ENCODE peak calls at places on chromosomes 5 and 9, in eight cellular contexts. One of them, this sample, is unnamed.

GRCh38 chr9:108047264-108047663 is 557.7 kb upstream of the KLF4 start:
- DNase-seq in HCT116: no peak
- DNase-seq in heart left ventricle: no peak
- DNase-seq in IMR-90: peak
- DNase-seq in HepG2: no peak
- DNase-seq in ovary: no peak
- DNase-seq in gastrocnemius medialis: no peak
- DNase-seq in Peyer's patch: no peak
- DNase-seq in this sample: no peak

GRCh38 chr5:39178171-39178570 is 41.2 kb downstream of the FYB1 start:
- DNase-seq in HCT116: no peak
- DNase-seq in heart left ventricle: no peak
- DNase-seq in IMR-90: peak
- DNase-seq in HepG2: no peak
- DNase-seq in ovary: no peak
- DNase-seq in gastrocnemius medialis: no peak
- DNase-seq in Peyer's patch: no peak
- DNase-seq in this sample: no peak

GRCh38 chr5:83924171-83924570 is 203.5 kb upstream of the HAPLN1 start:
- DNase-seq in HCT116: no peak
- DNase-seq in heart left ventricle: no peak
- DNase-seq in IMR-90: peak
- DNase-seq in HepG2: no peak
- DNase-seq in ovary: no peak
- DNase-seq in gastrocnemius medialis: no peak
- DNase-seq in Peyer's patch: no peak
- DNase-seq in this sample: no peak

GRCh38 chr5:9466677-9467076 is 79.2 kb downstream of the SEMA5A start:
- DNase-seq in HCT116: no peak
- DNase-seq in heart left ventricle: no peak
- DNase-seq in IMR-90: no peak
- DNase-seq in HepG2: no peak
- DNase-seq in ovary: no peak
- DNase-seq in gastrocnemius medialis: no peak
- DNase-seq in Peyer's patch: no peak
- DNase-seq in this sample: no peak

GRCh38 chr9:34664281-34665108 is 2.0 kb upstream of the CCL27 start:
- DNase-seq in HCT116: peak
- DNase-seq in heart left ventricle: peak
- DNase-seq in IMR-90: peak
- DNase-seq in HepG2: peak
- DNase-seq in ovary: peak
- DNase-seq in gastrocnemius medialis: peak
- DNase-seq in Peyer's patch: peak
- DNase-seq in this sample: peak

GRCh38 chr5:82386576-82386975 is 108.4 kb upstream of the RPS23 start:
- DNase-seq in HCT116: no peak
- DNase-seq in heart left ventricle: no peak
- DNase-seq in IMR-90: no peak
- DNase-seq in HepG2: no peak
- DNase-seq in ovary: no peak
- DNase-seq in gastrocnemius medialis: no peak
- DNase-seq in Peyer's patch: no peak
- DNase-seq in this sample: no peak

GRCh38 chr5:170211575-170212334 is 21.0 kb upstream of the C5orf58 start:
- DNase-seq in HCT116: no peak
- DNase-seq in heart left ventricle: no peak
- DNase-seq in IMR-90: no peak
- DNase-seq in HepG2: no peak
- DNase-seq in ovary: no peak
- DNase-seq in gastrocnemius medialis: no peak
- DNase-seq in Peyer's patch: no peak
- DNase-seq in this sample: no peak

GRCh38 chr9:93291536-93292287 is 107.8 kb downstream of the WNK2 start:
- DNase-seq in HCT116: no peak
- DNase-seq in heart left ventricle: no peak
- DNase-seq in IMR-90: no peak
- DNase-seq in HepG2: no peak
- DNase-seq in ovary: no peak
- DNase-seq in gastrocnemius medialis: no peak
- DNase-seq in Peyer's patch: no peak
- DNase-seq in this sample: no peak

GRCh38 chr5:27318701-27319100 is 280.3 kb upstream of the CDH9 start:
- DNase-seq in HCT116: no peak
- DNase-seq in heart left ventricle: no peak
- DNase-seq in IMR-90: peak
- DNase-seq in HepG2: no peak
- DNase-seq in ovary: no peak
- DNase-seq in gastrocnemius medialis: no peak
- DNase-seq in Peyer's patch: no peak
- DNase-seq in this sample: no peak

GRCh38 chr5:117102591-117102990 is 528.0 kb upstream of the SEMA6A start:
- DNase-seq in HCT116: no peak
- DNase-seq in heart left ventricle: no peak
- DNase-seq in IMR-90: no peak
- DNase-seq in HepG2: no peak
- DNase-seq in ovary: no peak
- DNase-seq in gastrocnemius medialis: no peak
- DNase-seq in Peyer's patch: no peak
- DNase-seq in this sample: no peak

GRCh38 chr5:42811591-42812392 is at the start of gene SELENOP:
- DNase-seq in HCT116: peak
- DNase-seq in heart left ventricle: no peak
- DNase-seq in IMR-90: no peak
- DNase-seq in HepG2: peak
- DNase-seq in ovary: peak
- DNase-seq in gastrocnemius medialis: peak
- DNase-seq in Peyer's patch: peak
- DNase-seq in this sample: peak

GRCh38 chr9:110105107-110105506 is 102.9 kb downstream of the C9orf152 start:
- DNase-seq in HCT116: no peak
- DNase-seq in heart left ventricle: no peak
- DNase-seq in IMR-90: peak
- DNase-seq in HepG2: no peak
- DNase-seq in ovary: no peak
- DNase-seq in gastrocnemius medialis: no peak
- DNase-seq in Peyer's patch: no peak
- DNase-seq in this sample: no peak

GRCh38 chr5:168590666-168591065 is 11.5 kb upstream of the PANK3 start:
- DNase-seq in HCT116: no peak
- DNase-seq in heart left ventricle: no peak
- DNase-seq in IMR-90: no peak
- DNase-seq in HepG2: no peak
- DNase-seq in ovary: no peak
- DNase-seq in gastrocnemius medialis: no peak
- DNase-seq in Peyer's patch: peak
- DNase-seq in this sample: no peak

GRCh38 chr5:143539742-143540141 is 136.3 kb upstream of the NR3C1 start:
- DNase-seq in HCT116: no peak
- DNase-seq in heart left ventricle: no peak
- DNase-seq in IMR-90: no peak
- DNase-seq in HepG2: no peak
- DNase-seq in ovary: no peak
- DNase-seq in gastrocnemius medialis: no peak
- DNase-seq in Peyer's patch: no peak
- DNase-seq in this sample: no peak

GRCh38 chr9:34993502-34994428 is 4.2 kb downstream of the DNAJB5 start:
- DNase-seq in HCT116: no peak
- DNase-seq in heart left ventricle: peak
- DNase-seq in IMR-90: peak
- DNase-seq in HepG2: no peak
- DNase-seq in ovary: peak
- DNase-seq in gastrocnemius medialis: peak
- DNase-seq in Peyer's patch: peak
- DNase-seq in this sample: peak

GRCh38 chr5:110815916-110816605 is 77.3 kb downstream of the SLC25A46 start:
- DNase-seq in HCT116: no peak
- DNase-seq in heart left ventricle: no peak
- DNase-seq in IMR-90: peak
- DNase-seq in HepG2: no peak
- DNase-seq in ovary: no peak
- DNase-seq in gastrocnemius medialis: no peak
- DNase-seq in Peyer's patch: no peak
- DNase-seq in this sample: no peak

GRCh38 chr9:34492051-34492450 is 30.7 kb downstream of the ENHO start:
- DNase-seq in HCT116: no peak
- DNase-seq in heart left ventricle: no peak
- DNase-seq in IMR-90: no peak
- DNase-seq in HepG2: no peak
- DNase-seq in ovary: no peak
- DNase-seq in gastrocnemius medialis: no peak
- DNase-seq in Peyer's patch: peak
- DNase-seq in this sample: no peak

GRCh38 chr9:104905153-104905901 is 22.6 kb downstream of the ABCA1 start:
- DNase-seq in HCT116: no peak
- DNase-seq in heart left ventricle: no peak
- DNase-seq in IMR-90: no peak
- DNase-seq in HepG2: no peak
- DNase-seq in ovary: no peak
- DNase-seq in gastrocnemius medialis: no peak
- DNase-seq in Peyer's patch: no peak
- DNase-seq in this sample: no peak

GRCh38 chr5:142313693-142314092 is 11.1 kb downstream of the SPRY4 start:
- DNase-seq in HCT116: no peak
- DNase-seq in heart left ventricle: no peak
- DNase-seq in IMR-90: no peak
- DNase-seq in HepG2: no peak
- DNase-seq in ovary: no peak
- DNase-seq in gastrocnemius medialis: no peak
- DNase-seq in Peyer's patch: no peak
- DNase-seq in this sample: no peak

GRCh38 chr9:99931155-99931840 is 24.8 kb downstream of the STX17 start:
- DNase-seq in HCT116: no peak
- DNase-seq in heart left ventricle: no peak
- DNase-seq in IMR-90: peak
- DNase-seq in HepG2: no peak
- DNase-seq in ovary: no peak
- DNase-seq in gastrocnemius medialis: no peak
- DNase-seq in Peyer's patch: no peak
- DNase-seq in this sample: no peak

GRCh38 chr5:134224905-134225779 is 731 bp downstream of the PPP2CA start:
- DNase-seq in HCT116: no peak
- DNase-seq in heart left ventricle: peak
- DNase-seq in IMR-90: peak
- DNase-seq in HepG2: peak
- DNase-seq in ovary: peak
- DNase-seq in gastrocnemius medialis: peak
- DNase-seq in Peyer's patch: peak
- DNase-seq in this sample: peak
- TF ChIP-seq CTCF in HCT116: no peak
- TF ChIP-seq CTCF in heart left ventricle: peak
- TF ChIP-seq CTCF in IMR-90: peak
- TF ChIP-seq CTCF in HepG2: peak
- TF ChIP-seq CTCF in ovary: peak
- TF ChIP-seq CTCF in gastrocnemius medialis: no peak
- TF ChIP-seq CTCF in Peyer's patch: peak
- TF ChIP-seq CTCF in this sample: no peak

GRCh38 chr5:50666261-50667078 is at the start of gene PARP8:
- DNase-seq in HCT116: no peak
- DNase-seq in heart left ventricle: peak
- DNase-seq in IMR-90: peak
- DNase-seq in HepG2: no peak
- DNase-seq in ovary: peak
- DNase-seq in gastrocnemius medialis: no peak
- DNase-seq in Peyer's patch: peak
- DNase-seq in this sample: peak
- TF ChIP-seq POLR2A in HCT116: no peak
- TF ChIP-seq POLR2A in heart left ventricle: no peak
- TF ChIP-seq POLR2A in IMR-90: peak
- TF ChIP-seq POLR2A in HepG2: no peak
- TF ChIP-seq POLR2A in ovary: no peak
- TF ChIP-seq POLR2A in gastrocnemius medialis: no peak
- TF ChIP-seq POLR2A in Peyer's patch: no peak
- TF ChIP-seq POLR2A in this sample: no peak

DNA sequence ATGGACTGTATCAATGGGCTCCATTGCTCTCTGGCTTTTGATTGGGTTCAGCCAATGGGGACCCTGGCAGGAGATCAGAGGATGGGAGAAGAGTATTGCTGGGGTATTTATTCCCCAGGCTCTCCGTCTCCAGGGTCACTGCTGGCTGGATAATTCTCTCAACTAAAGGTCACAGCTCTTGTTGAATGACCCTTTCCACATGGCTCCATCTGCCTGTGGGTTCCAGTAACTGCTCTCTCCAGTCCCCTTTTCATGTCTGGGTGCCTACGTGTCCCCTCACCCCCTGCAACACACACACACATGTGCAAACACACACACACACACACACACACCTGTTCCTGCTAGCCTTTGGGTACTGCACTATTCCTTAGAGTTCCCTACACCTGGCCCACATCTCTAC is 53.9 kb upstream of the RIC1 start:
- DNase-seq in HCT116: no peak
- DNase-seq in heart left ventricle: no peak
- DNase-seq in IMR-90: no peak
- DNase-seq in HepG2: peak
- DNase-seq in ovary: no peak
- DNase-seq in gastrocnemius medialis: no peak
- DNase-seq in Peyer's patch: no peak
- DNase-seq in this sample: no peak
- TF ChIP-seq CTCF in HCT116: no peak
- TF ChIP-seq CTCF in heart left ventricle: no peak
- TF ChIP-seq CTCF in IMR-90: no peak
- TF ChIP-seq CTCF in HepG2: peak
- TF ChIP-seq CTCF in ovary: no peak
- TF ChIP-seq CTCF in gastrocnemius medialis: no peak
- TF ChIP-seq CTCF in Peyer's patch: no peak
- TF ChIP-seq CTCF in this sample: no peak

DNA sequence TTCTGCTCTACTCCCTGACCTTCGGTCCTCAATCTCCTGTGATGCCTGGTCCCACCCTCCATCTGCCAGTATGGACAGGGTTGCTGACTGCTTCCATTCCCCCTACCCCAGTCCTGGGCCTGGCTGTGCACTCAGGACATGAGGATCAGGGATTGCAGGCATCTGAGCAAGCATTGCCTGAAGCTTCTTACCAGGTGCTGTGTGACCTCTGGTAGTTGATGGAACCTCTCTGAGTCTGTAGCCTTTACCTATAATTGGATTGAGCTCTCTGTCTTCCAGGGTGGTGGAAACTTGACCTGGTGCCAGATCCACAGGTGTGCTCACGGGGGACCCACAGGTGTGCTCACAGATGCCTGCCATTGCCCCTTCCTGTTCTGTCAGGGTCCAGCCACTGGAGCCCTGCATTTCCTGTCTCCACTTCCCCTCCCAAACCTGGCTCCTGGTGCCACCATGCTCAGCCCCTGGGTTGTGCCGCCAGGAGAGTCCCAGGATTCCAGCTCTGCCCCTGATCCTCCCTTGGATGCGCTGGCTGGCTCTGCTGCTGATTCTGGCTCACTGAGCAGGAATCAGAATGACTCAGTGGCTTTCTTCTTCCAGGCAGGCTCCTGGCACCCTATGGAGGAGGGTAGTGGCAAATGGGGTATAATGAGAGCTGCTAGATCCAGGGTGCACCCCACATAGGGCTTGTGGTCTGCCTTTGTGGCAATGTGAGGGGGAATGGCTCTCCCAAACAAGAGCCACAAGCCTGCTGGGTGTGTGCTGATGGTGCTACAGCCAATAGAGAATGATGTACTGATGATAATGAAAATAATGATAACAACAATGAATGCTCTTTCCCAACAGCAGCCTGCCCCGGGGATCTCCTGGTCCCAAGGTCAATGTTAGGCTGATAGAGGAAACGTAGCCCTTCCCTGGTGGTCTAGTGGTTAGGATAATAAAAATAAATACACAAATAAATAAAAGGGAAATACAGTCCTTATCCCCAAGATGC is 35.2 kb upstream of the PSD2 start:
- DNase-seq in HCT116: no peak
- DNase-seq in heart left ventricle: no peak
- DNase-seq in IMR-90: peak
- DNase-seq in HepG2: no peak
- DNase-seq in ovary: no peak
- DNase-seq in gastrocnemius medialis: no peak
- DNase-seq in Peyer's patch: no peak
- DNase-seq in this sample: no peak
- TF ChIP-seq POLR2A in HCT116: no peak
- TF ChIP-seq POLR2A in heart left ventricle: no peak
- TF ChIP-seq POLR2A in IMR-90: no peak
- TF ChIP-seq POLR2A in HepG2: no peak
- TF ChIP-seq POLR2A in ovary: no peak
- TF ChIP-seq POLR2A in gastrocnemius medialis: no peak
- TF ChIP-seq POLR2A in Peyer's patch: no peak
- TF ChIP-seq POLR2A in this sample: no peak

This sample was measured in stomach.